ENCODE peak calls at places on chromosomes 16 and 17, in five cellular contexts. E, G, W, Y and P are unnamed samples.

GRCh38 chr17:4994081-4994595 is 3.2 kb downstream of the INCA1 start:
- DNase-seq in E (no peak), G (no peak), W (no peak), Y (no peak), P (no peak)

GRCh38 chr16:86809458-86809955 is 231.2 kb downstream of the FOXL1 start:
- DNase-seq in E (no peak), G (no peak), W (no peak), Y (no peak), P (peak)

GRCh38 chr17:43702636-43703035 is 40.9 kb upstream of the MEOX1 start:
- DNase-seq in E (no peak), G (no peak), W (no peak), Y (no peak), P (peak)

GRCh38 chr16:74169687-74170522 is 126.7 kb upstream of the PSMD7 start:
- DNase-seq in E (peak), G (no peak), W (no peak), Y (no peak), P (peak)

GRCh38 chr17:40753804-40754203 is 1.3 kb downstream of the KRT25 start:
- DNase-seq in E (no peak), G (no peak), W (no peak), Y (no peak), P (no peak)

GRCh38 chr17:8670486-8670885 is 40.0 kb upstream of the MYH10 start:
- DNase-seq in E (no peak), G (no peak), W (no peak), Y (no peak), P (no peak)

GRCh38 chr17:55598495-55598894 is 87.2 kb upstream of the SMIM36 start:
- DNase-seq in E (no peak), G (no peak), W (no peak), Y (no peak), P (no peak)

GRCh38 chr17:64148699-64149098 is 18.8 kb upstream of the ERN1 start:
- DNase-seq in E (no peak), G (no peak), W (no peak), Y (no peak), P (no peak)

GRCh38 chr17:4534928-4535666 is 20.1 kb downstream of the MYBBP1A start:
- DNase-seq in E (no peak), G (no peak), W (no peak), Y (no peak), P (no peak)

GRCh38 chr17:2904135-2904534 is 107.9 kb downstream of the RAP1GAP2 start:
- DNase-seq in E (peak), G (peak), W (peak), Y (no peak), P (no peak)

GRCh38 chr17:38926290-38927070 is 1.1 kb downstream of the LASP1NB start:
- DNase-seq in E (no peak), G (no peak), W (no peak), Y (no peak), P (no peak)

GRCh38 chr17:40910441-40910841 is 25.4 kb upstream of the KRT20 start:
- DNase-seq in E (peak), G (no peak), W (no peak), Y (no peak), P (no peak)

GRCh38 chr17:63601439-63602371 is 1.0 kb downstream of the TACO1 start:
- DNase-seq in E (peak), G (peak), W (no peak), Y (no peak), P (no peak)

GRCh38 chr17:9676742-9677387 is 31.5 kb downstream of the USP43 start:
- DNase-seq in E (no peak), G (no peak), W (no peak), Y (no peak), P (no peak)

GRCh38 chr17:17952691-17953090 is 19.5 kb downstream of the TOM1L2 start:
- DNase-seq in E (no peak), G (no peak), W (no peak), Y (no peak), P (no peak)

GRCh38 chr17:58207451-58207850 is 11.6 kb downstream of the MKS1 start:
- DNase-seq in E (no peak), G (no peak), W (no peak), Y (no peak), P (no peak)

GRCh38 chr16:10945065-10945787 is 862 bp downstream of the CLEC16A start:
- DNase-seq in E (no peak), G (no peak), W (no peak), Y (no peak), P (no peak)

GRCh38 chr16:28264656-28265055 is 27.7 kb upstream of the SBK1 start:
- DNase-seq in E (peak), G (no peak), W (peak), Y (no peak), P (no peak)

GRCh38 chr17:39236383-39236927 is 10.7 kb upstream of the STAC2 start:
- DNase-seq in E (no peak), G (no peak), W (no peak), Y (no peak), P (no peak)

GRCh38 chr16:57258226-57258909 is 13.3 kb downstream of the ARL2BP start:
- DNase-seq in E (no peak), G (no peak), W (no peak), Y (no peak), P (no peak)

GRCh38 chr17:72467841-72468653 is 347.2 kb downstream of the SOX9 start:
- DNase-seq in E (peak), G (peak), W (peak), Y (peak), P (peak)
- H3K27ac ChIP-seq in E (peak), G (no peak), W (peak), Y (peak), P (peak)

DNA sequence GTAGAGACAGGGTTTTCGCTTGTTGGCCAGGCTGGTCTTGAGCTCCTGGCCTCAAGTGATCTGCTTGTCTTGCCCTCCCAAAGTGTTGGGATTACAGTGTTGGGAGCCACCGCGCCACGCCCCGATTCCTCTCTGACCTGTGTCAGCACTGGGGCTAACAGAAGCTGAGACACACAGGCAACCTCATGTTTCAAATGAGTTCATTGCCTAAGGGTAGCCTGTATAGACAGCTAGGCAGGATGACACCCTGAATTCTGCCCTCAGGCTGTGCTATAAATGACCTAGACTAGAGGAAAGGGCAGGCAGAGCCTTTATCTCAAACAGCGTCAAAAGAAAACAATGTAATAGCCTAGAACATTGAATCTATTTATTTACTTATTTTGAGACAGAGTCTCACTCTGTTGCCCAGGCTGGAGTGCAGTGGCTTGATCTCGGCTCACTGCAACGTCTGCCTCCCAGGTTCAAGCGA is 2.3 kb upstream of the CDK3 start:
- DNase-seq in E (no peak), G (no peak), W (no peak), Y (no peak), P (no peak)
- H3K4me3 ChIP-seq in E (no peak), G (no peak), W (no peak), Y (no peak), P (no peak)

DNA sequence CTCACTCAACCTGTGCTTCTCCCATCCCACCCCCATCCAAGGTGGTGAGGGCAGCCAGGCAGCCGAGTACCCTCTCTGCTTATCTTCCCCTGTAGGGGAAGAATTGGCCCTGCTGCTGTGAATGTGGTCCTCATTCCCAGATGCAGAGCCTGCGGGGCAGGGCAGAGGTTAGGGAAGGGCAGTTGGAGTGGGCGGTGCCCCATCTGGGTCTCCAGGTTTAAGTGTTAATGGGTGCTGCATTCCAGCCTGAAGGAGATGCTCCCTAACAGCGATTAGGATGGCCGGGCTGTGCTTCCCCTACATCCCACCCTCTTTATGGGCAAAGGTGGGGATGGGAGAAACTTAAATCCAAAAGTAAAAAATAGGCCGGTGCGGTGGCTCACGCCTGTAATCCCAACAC is 12.1 kb downstream of the TMEM95 start:
- DNase-seq in E (no peak), G (no peak), W (no peak), Y (no peak), P (no peak)
- H3K27ac ChIP-seq in E (no peak), G (no peak), W (no peak), Y (no peak), P (no peak)

GRCh38 chr16:1993731-1994131 is 4.0 kb downstream of the SYNGR3 start:
- DNase-seq in E (no peak), G (no peak), W (no peak), Y (no peak), P (no peak)

GRCh38 chr16:1992475-1993292 is 2.9 kb downstream of the SYNGR3 start:
- DNase-seq in E (no peak), G (peak), W (no peak), Y (no peak), P (no peak)

GRCh38 chr16:1991135-1991551 is 1.4 kb downstream of the SYNGR3 start:
- DNase-seq in E (no peak), G (no peak), W (no peak), Y (no peak), P (no peak)

GRCh38 chr16:1990336-1991134 is 765 bp downstream of the SYNGR3 start:
- DNase-seq in E (peak), G (peak), W (no peak), Y (no peak), P (no peak)

GRCh38 chr16:1991588-1992474 is 2.1 kb downstream of the SYNGR3 start:
- DNase-seq in E (peak), G (peak), W (peak), Y (no peak), P (no peak)
- H3K4me3 ChIP-seq in E (no peak), G (peak), W (peak), Y (peak), P (no peak)

GRCh38 chr17:75727391-75727790 is 6.1 kb downstream of the ITGB4 start:
- DNase-seq in E (no peak), G (no peak), W (no peak), Y (no peak), P (no peak)

GRCh38 chr17:75722542-75723095 is 1.4 kb downstream of the ITGB4 start:
- DNase-seq in E (no peak), G (no peak), W (no peak), Y (no peak), P (no peak)

GRCh38 chr17:75724016-75725003 is 3.1 kb downstream of the ITGB4 start:
- DNase-seq in E (no peak), G (no peak), W (no peak), Y (no peak), P (no peak)

GRCh38 chr17:75723201-75723930 is 2.1 kb downstream of the ITGB4 start:
- DNase-seq in E (peak), G (no peak), W (no peak), Y (no peak), P (peak)

GRCh38 chr17:75725504-75725903 is 4.2 kb downstream of the ITGB4 start:
- DNase-seq in E (no peak), G (no peak), W (no peak), Y (no peak), P (no peak)
- H3K27ac ChIP-seq in E (no peak), G (no peak), W (peak), Y (no peak), P (no peak)

GRCh38 chr17:77182205-77182604 is 41.4 kb downstream of the SEC14L1 start:
- DNase-seq in E (no peak), G (no peak), W (no peak), Y (no peak), P (no peak)
- H3K4me3 ChIP-seq in E (no peak), G (no peak), W (no peak), Y (no peak), P (no peak)